ENCODE peak calls at places on chromosomes 12 and 14, in six cellular contexts. H, M, J, F, V and Q are unnamed samples.

GRCh38 chr12:53185582-53186153 is 4.9 kb upstream of the CSAD start:
- DNase-seq in H (no peak), V (no peak), J (no peak), F (no peak), M (no peak), Q (no peak)

GRCh38 chr14:67487937-67488893 is at the start of gene TMEM229B:
- DNase-seq in M (no peak), H (no peak), J (no peak), V (no peak), F (peak; percentile 94), Q (no peak)

GRCh38 chr12:58416211-58416610 is 474.8 kb downstream of the ATP23 start:
- DNase-seq in J (no peak), V (no peak), F (no peak), H (no peak), M (no peak), Q (no peak)

GRCh38 chr14:79483472-79483871 is 727.8 kb downstream of the DIO2 start:
- DNase-seq in J (no peak), V (no peak), F (no peak), H (no peak), M (no peak), Q (no peak)

GRCh38 chr12:119940881-119941280 is 48.2 kb upstream of the BICDL1 start:
- DNase-seq in H (peak; percentile 68), F (no peak), V (peak; percentile 1), M (no peak), J (peak; percentile 89), Q (no peak)

GRCh38 chr12:96078281-96078761 is 42.9 kb upstream of the LTA4H start:
- DNase-seq in V (no peak), J (no peak), F (no peak), H (no peak), M (no peak), Q (no peak)

GRCh38 chr12:40162022-40162421 is 56.1 kb upstream of the SLC2A13 start:
- DNase-seq in M (no peak), J (no peak), H (no peak), V (no peak), F (no peak), Q (no peak)

GRCh38 chr14:23132970-23133369 is 13.9 kb upstream of the CEBPE start:
- DNase-seq in H (no peak), J (no peak), V (no peak), F (no peak), M (no peak), Q (no peak)

GRCh38 chr12:59113831-59114273 is 193.5 kb upstream of the LRIG3 start:
- DNase-seq in V (peak; percentile 63), F (peak; percentile 9), J (peak; percentile 63), M (peak; percentile 46), H (peak; percentile 72), Q (peak; percentile 79)

GRCh38 chr14:89384023-89384422 is 33.0 kb downstream of the FOXN3 start:
- DNase-seq in V (no peak), H (no peak), J (no peak), F (peak; percentile 92), M (no peak), Q (no peak)

GRCh38 chr12:56565510-56566101 is 44.0 kb downstream of the RBMS2 start:
- DNase-seq in F (no peak), J (peak; percentile 54), H (no peak), V (no peak), M (peak; percentile 46), Q (peak; percentile 33)

GRCh38 chr14:88834883-88835431 is 10.5 kb downstream of the TTC8 start:
- DNase-seq in F (no peak), V (no peak), M (no peak), J (no peak), H (no peak), Q (no peak)

GRCh38 chr12:61412209-61412608 is 848.0 kb upstream of the USP15 start:
- DNase-seq in V (no peak), M (no peak), F (no peak), J (no peak), H (no peak), Q (no peak)

GRCh38 chr12:15037091-15037723 is 64.4 kb downstream of the PDE6H start:
- DNase-seq in M (no peak), H (no peak), V (no peak), J (no peak), F (no peak), Q (no peak)

GRCh38 chr14:102210421-102211042 is 70.8 kb downstream of the WDR20 start:
- DNase-seq in M (no peak), V (no peak), F (no peak), H (no peak), J (no peak), Q (no peak)

GRCh38 chr12:74393265-74393664 is 144.4 kb upstream of the ATXN7L3B start:
- DNase-seq in H (peak; percentile 29), F (no peak), M (no peak), J (no peak), V (no peak), Q (no peak)

GRCh38 chr12:21881950-21882349 is 59.3 kb downstream of the ABCC9 start:
- DNase-seq in H (no peak), F (no peak), V (no peak), M (no peak), J (no peak), Q (no peak)

GRCh38 chr14:75011356-75012097 is 8.8 kb downstream of the EIF2B2 start:
- DNase-seq in J (no peak), V (no peak), H (no peak), M (no peak), F (no peak), Q (no peak)

GRCh38 chr14:34970665-34971064 is 12.1 kb upstream of the SRP54 start:
- DNase-seq in H (no peak), V (no peak), J (no peak), M (no peak), F (no peak), Q (no peak)

GRCh38 chr14:96745500-96746051 is 51.6 kb upstream of the VRK1 start:
- DNase-seq in M (no peak), F (no peak), J (no peak), V (no peak), H (no peak), Q (no peak)

GRCh38 chr12:58030566-58031279 is 89.4 kb downstream of the ATP23 start:
- DNase-seq in J (no peak), F (no peak), H (no peak), V (no peak), M (no peak), Q (no peak)

GRCh38 chr12:104249017-104249416 is 33.4 kb downstream of the TXNRD1 start:
- DNase-seq in V (no peak), J (no peak), F (no peak), M (no peak), H (no peak), Q (no peak)

GRCh38 chr12:117607778-117608177 is 246.4 kb upstream of the NOS1 start:
- DNase-seq in M (no peak), J (no peak), V (no peak), F (no peak), H (no peak), Q (no peak)

GRCh38 chr12:67942704-67943103 is 46.5 kb upstream of the IFNG-AS1 start:
- DNase-seq in V (no peak), H (no peak), F (no peak), J (no peak), M (no peak), Q (no peak)

GRCh38 chr14:97975960-97976359 is 1178.8 kb downstream of the VRK1 start:
- DNase-seq in H (no peak), M (no peak), F (no peak), J (no peak), V (no peak), Q (no peak)

GRCh38 chr14:74142523-74142922 is 57.8 kb downstream of the LIN52 start:
- DNase-seq in J (no peak), M (no peak), H (no peak), V (no peak), F (no peak), Q (no peak)

GRCh38 chr14:63045612-63046320 is 508 bp upstream of the KCNH5 start:
- DNase-seq in F (no peak), M (no peak), H (no peak), V (peak; percentile 44), J (peak; percentile 12), Q (peak; percentile 61)

GRCh38 chr12:93502802-93503623 is 35.7 kb downstream of the MRPL42 start:
- DNase-seq in H (peak; percentile 21), V (peak; percentile 9), F (no peak), J (peak; percentile 33), M (peak; percentile 20), Q (peak; percentile 33)

GRCh38 chr12:42741771-42742510 is 152.4 kb upstream of the PRICKLE1 start:
- DNase-seq in F (no peak), J (no peak), M (no peak), V (no peak), H (no peak), Q (no peak)
- H3K4me3 ChIP-seq in F (no peak overlapping the region), J (no peak overlapping the region), M (no peak overlapping the region), V (no peak overlapping the region), H (no peak overlapping the region), Q (no peak overlapping the region)

GRCh38 chr12:54683388-54683787 is 35.2 kb upstream of the DCD start:
- DNase-seq in M (no peak), H (no peak), V (peak; percentile 46), F (no peak), J (no peak), Q (peak; percentile 91)
- TF ChIP-seq ZNF274 in M (no peak), H (no peak), V (no peak), F (no peak), J (no peak), Q (no peak)

DNA sequence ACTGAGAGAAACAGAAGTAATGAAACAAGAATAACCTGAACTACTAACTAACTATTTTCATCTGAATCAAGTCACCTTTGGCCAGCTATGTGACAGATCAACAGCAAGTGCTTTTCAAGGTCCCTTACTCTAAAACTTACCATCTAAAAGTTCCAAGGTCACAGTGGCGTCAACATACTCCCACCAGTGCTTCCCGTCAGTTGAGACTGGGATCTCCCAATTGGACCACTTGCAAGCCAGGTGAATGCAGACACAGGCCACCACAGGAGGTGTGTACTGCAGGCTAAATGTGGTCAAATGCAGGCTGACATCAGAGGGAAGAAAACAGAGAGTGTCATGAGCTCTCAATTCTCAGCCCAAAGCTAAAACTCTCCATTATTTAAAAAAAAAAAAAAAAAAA is 13.8 kb upstream of the KANSL2 start:
- DNase-seq in J (no peak), H (no peak), V (no peak), M (no peak), F (no peak), Q (no peak)
- H3K36me3 ChIP-seq in J (peaks cover 16% of the 10 kb centered on the region), H (peaks cover 75% of the 10 kb centered on the region), V (peaks cover 53% of the 10 kb centered on the region), M (peaks cover 91% of the 10 kb centered on the region), F (peaks cover 36% of the 10 kb centered on the region), Q (peaks cover 84% of the 10 kb centered on the region)

DNA sequence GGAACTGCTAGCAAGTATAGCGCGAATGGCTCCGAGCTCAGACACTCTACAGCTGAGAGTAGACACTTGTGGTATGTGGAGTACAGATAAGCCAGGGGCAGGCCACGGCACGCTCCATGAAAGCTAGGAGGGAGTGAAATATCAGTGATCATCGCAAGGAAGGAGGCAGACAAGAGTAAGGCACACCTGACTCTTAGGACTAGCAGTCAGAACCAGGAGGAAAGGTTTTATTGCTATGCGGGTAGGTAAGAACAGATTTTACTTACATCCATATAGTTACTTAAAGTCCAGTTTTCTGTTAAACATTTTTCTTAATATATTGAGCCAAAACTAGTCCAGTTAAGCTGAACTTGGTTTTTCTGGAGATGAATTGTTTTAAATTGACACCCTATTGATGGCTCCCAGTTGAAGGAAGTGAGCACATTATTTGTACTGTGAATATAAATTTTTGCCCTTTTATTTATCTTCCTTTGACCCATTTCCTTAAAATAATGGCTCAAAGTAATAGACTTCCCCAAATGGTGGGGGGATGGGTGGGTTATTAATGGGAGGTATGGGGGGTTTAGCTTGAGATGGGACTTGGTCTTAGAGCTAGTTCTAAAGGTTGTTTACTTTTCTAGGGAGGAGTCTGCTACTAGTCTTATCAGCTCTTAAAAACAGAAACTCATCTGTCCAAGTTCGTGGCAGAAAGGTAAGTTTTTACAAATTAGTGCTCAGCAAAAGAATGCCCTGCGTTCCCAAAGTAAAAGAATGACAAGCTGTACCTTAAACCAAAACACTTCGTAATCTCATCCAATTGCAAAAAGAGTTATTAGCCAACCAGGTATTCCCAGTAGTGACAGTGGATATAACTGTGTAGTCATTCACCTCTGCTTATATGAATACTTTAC is 5.8 kb downstream of the HNRNPA1 start:
- DNase-seq in J (no peak), V (no peak), F (no peak), H (no peak), M (peak; percentile 35), Q (no peak)
- H3K4me3 ChIP-seq in J (no peak overlapping the region), V (no peak overlapping the region), F (peak overlapping the region; percentile 22), H (no peak overlapping the region), M (peak overlapping the region; percentile 71), Q (no peak overlapping the region)